ENCODE peak calls at places on chromosomes 13 and 19, in ten cellular contexts. T, J, O, C, G, L, F, M, E and Z are unnamed samples.

GRCh38 chr19:29662604-29663404 is 2.5 kb upstream of the PLEKHF1 start:
- DNase-seq in T (peak), L (no peak), C (no peak), G (no peak), O (peak), F (peak), J (peak), M (peak), E (peak), Z (peak)

GRCh38 chr13:113513761-113514160 is 23.2 kb upstream of the DCUN1D2 start:
- DNase-seq in G (no peak), F (no peak), M (no peak), C (no peak), O (no peak), T (no peak), L (no peak), J (no peak), E (no peak), Z (no peak)

GRCh38 chr19:53865523-53865917 is 2.2 kb upstream of the MYADM start:
- DNase-seq in J (no peak), G (no peak), F (no peak), O (no peak), L (no peak), C (peak), M (no peak), E (no peak), T (no peak), Z (no peak)

GRCh38 chr13:99926014-99926731 is 45.4 kb downstream of the ZIC5 start:
- DNase-seq in T (peak), J (peak), G (no peak), O (no peak), L (no peak), C (no peak), F (no peak), M (peak), E (peak), Z (no peak)

GRCh38 chr19:38878575-38879399 is 712 bp upstream of the RINL start:
- DNase-seq in J (no peak), L (no peak), O (no peak), E (no peak), T (no peak), G (no peak), C (no peak), M (no peak), F (no peak), Z (no peak)

GRCh38 chr19:48627211-48627864 is 8.0 kb downstream of the SPHK2 start:
- DNase-seq in C (no peak), J (peak), L (no peak), O (no peak), M (peak), T (no peak), F (peak), G (no peak), E (no peak), Z (no peak)

GRCh38 chr13:110759710-110760109 is 46.2 kb downstream of the ING1 start:
- DNase-seq in C (no peak), M (no peak), L (no peak), O (no peak), T (peak), G (no peak), E (peak), J (no peak), F (no peak), Z (peak)

GRCh38 chr19:43300876-43301765 is 31.8 kb upstream of the PSG9 start:
- DNase-seq in F (no peak), G (no peak), T (no peak), M (peak), E (no peak), O (no peak), C (no peak), J (no peak), L (no peak), Z (no peak)

GRCh38 chr19:2715470-2716274 is 5.5 kb downstream of the DIRAS1 start:
- DNase-seq in M (no peak), T (no peak), E (no peak), J (no peak), F (no peak), L (no peak), O (no peak), G (no peak), C (no peak), Z (no peak)

GRCh38 chr19:22545751-22546150 is 88.4 kb upstream of the ZNF492 start:
- DNase-seq in E (no peak), M (no peak), F (no peak), C (peak), T (no peak), O (peak), G (no peak), L (peak), J (peak), Z (no peak)

GRCh38 chr13:114161644-114162532 is 17.2 kb upstream of the CFAP97D2 start:
- DNase-seq in F (peak), J (peak), L (peak), T (peak), C (no peak), M (peak), O (peak), E (no peak), G (no peak), Z (no peak)

GRCh38 chr19:14198384-14199376 is 7.3 kb downstream of the ADGRL1 start:
- DNase-seq in G (no peak), T (peak), J (no peak), E (no peak), M (no peak), C (no peak), L (no peak), F (peak), O (no peak), Z (peak)

GRCh38 chr13:100876044-100876403 is 201.4 kb upstream of the TMTC4 start:
- DNase-seq in G (no peak), F (no peak), E (no peak), J (no peak), O (no peak), C (no peak), M (no peak), T (no peak), L (no peak), Z (no peak)

GRCh38 chr19:30216453-30216852 is 155.7 kb upstream of the ZNF536 start:
- DNase-seq in T (no peak), O (no peak), G (no peak), J (no peak), F (no peak), M (no peak), L (no peak), C (no peak), E (no peak), Z (no peak)

GRCh38 chr19:2426661-2427322 is 594 bp downstream of the TIMM13 start:
- DNase-seq in O (peak), C (peak), T (peak), L (peak), F (peak), E (peak), M (peak), G (peak), J (peak), Z (no peak)